ENCODE peak calls at places on chromosomes 5 and 9, in seven cellular contexts. F is aorta; N is CD8-positive, alpha-beta memory T cell; D is CD4-positive, CD25-positive, alpha-beta regulatory T cell; J is CD8-positive, alpha-beta T cell; O is right cardiac atrium; G is esophagus squamous epithelium. I is an unnamed sample. For H3K27me3, the result is how much of the 10 kb centered on the place peaks cover.

GRCh38 chr5:43315697-43316096 is 2.5 kb upstream of the HMGCS1 start:
- DNase-seq in J (no peak), G (no peak), D (no peak), N (no peak), F (no peak), O (no peak), I (no peak)

GRCh38 chr5:111299067-111299481 is 74.9 kb downstream of the CAMK4 start:
- DNase-seq in O (no peak), N (no peak), J (no peak), D (no peak), G (no peak), F (no peak), I (no peak)

GRCh38 chr5:81751836-81752643 is 1.1 kb upstream of the SSBP2 start:
- DNase-seq in G (peak), N (no peak), D (no peak), J (no peak), F (peak), O (peak), I (no peak)

GRCh38 chr5:15245913-15246312 is 254.1 kb upstream of the FBXL7 start:
- DNase-seq in N (no peak), D (no peak), F (no peak), G (no peak), O (no peak), J (no peak), I (no peak)

GRCh38 chr5:139985733-139986132 is 57.4 kb downstream of the NRG2 start:
- DNase-seq in F (no peak), O (no peak), G (no peak), N (no peak), D (no peak), J (no peak), I (no peak)

GRCh38 chr9:134891016-134891589 is 10.5 kb downstream of the FCN2 start:
- DNase-seq in O (no peak), G (no peak), N (no peak), J (no peak), D (no peak), F (peak), I (no peak)

GRCh38 chr5:157050050-157050449 is 8.9 kb downstream of the HAVCR1 start:
- DNase-seq in O (no peak), N (peak), D (peak), J (no peak), G (no peak), F (no peak), I (peak)

GRCh38 chr5:144187699-144188294 is 17.1 kb downstream of the KCTD16 start:
- DNase-seq in O (peak), F (no peak), G (peak), N (peak), D (peak), J (peak), I (peak)

GRCh38 chr5:107868994-107869393 is 198.3 kb upstream of the EFNA5 start:
- DNase-seq in O (no peak), N (no peak), F (no peak), D (no peak), G (no peak), J (no peak), I (no peak)

GRCh38 chr5:138179277-138179857 is 455 bp downstream of the KIF20A start:
- DNase-seq in D (no peak), F (no peak), G (no peak), J (no peak), O (no peak), N (no peak), I (no peak)

GRCh38 chr9:83466877-83467276 is 71.3 kb downstream of the FRMD3 start:
- DNase-seq in G (no peak), D (no peak), O (no peak), J (no peak), N (no peak), F (no peak), I (no peak)

GRCh38 chr5:64632251-64632650 is 58.1 kb upstream of the SHISAL2B start:
- DNase-seq in N (no peak), O (no peak), F (no peak), D (no peak), J (no peak), G (no peak), I (no peak)

GRCh38 chr5:142046191-142046590 is 33.4 kb upstream of the GNPDA1 start:
- DNase-seq in J (no peak), D (no peak), O (peak), N (no peak), G (no peak), F (no peak), I (no peak)

GRCh38 chr5:118921946-118922345 is 66.4 kb downstream of the DTWD2 start:
- DNase-seq in F (no peak), G (no peak), O (no peak), J (no peak), D (no peak), N (no peak), I (no peak)

GRCh38 chr5:68538886-68539420 is 323.4 kb downstream of the PIK3R1 start:
- DNase-seq in D (no peak), N (no peak), F (no peak), G (no peak), O (no peak), J (no peak), I (no peak)

GRCh38 chr5:99605904-99606303 is 677.1 kb upstream of the CHD1 start:
- DNase-seq in J (no peak), D (no peak), F (no peak), O (no peak), N (no peak), G (no peak), I (no peak)
- H3K27ac ChIP-seq in J (no peak), D (no peak), F (no peak), O (no peak), N (no peak), G (no peak), I (no peak)

GRCh38 chr5:73448451-73449136 is at the start of gene FOXD1:
- DNase-seq in J (no peak), F (peak), D (peak), G (peak), O (peak), N (peak), I (no peak)

GRCh38 chr5:73450672-73451217 is 2.2 kb upstream of the FOXD1 start:
- DNase-seq in J (no peak), N (no peak), D (no peak), O (no peak), G (no peak), F (no peak), I (no peak)

GRCh38 chr5:73451218-73452130 is 2.9 kb upstream of the FOXD1 start:
- DNase-seq in O (peak), N (peak), D (peak), G (no peak), F (peak), J (peak), I (peak)

GRCh38 chr5:73448072-73448432 is 525 bp downstream of the FOXD1 start:
- DNase-seq in N (no peak), F (peak), G (no peak), O (peak), D (no peak), J (no peak), I (no peak)

GRCh38 chr5:73450041-73450598 is 1.5 kb upstream of the FOXD1 start:
- DNase-seq in F (no peak), N (no peak), J (no peak), D (no peak), O (no peak), G (no peak), I (no peak)
- H3K27me3 ChIP-seq in F (under half), N (half or more), J (half or more), D (half or more), O (under half), G (half or more), I (half or more)

GRCh38 chr9:99623780-99624364 is 197.8 kb upstream of the NR4A3 start:
- DNase-seq in F (no peak), O (no peak), D (no peak), G (no peak), N (no peak), J (no peak), I (no peak)

GRCh38 chr9:99626424-99626823 is 195.3 kb upstream of the NR4A3 start:
- DNase-seq in J (no peak), O (no peak), D (no peak), G (no peak), F (no peak), N (no peak), I (no peak)

GRCh38 chr9:99621040-99621439 is 200.6 kb upstream of the NR4A3 start:
- DNase-seq in F (no peak), N (no peak), J (no peak), D (no peak), O (no peak), G (no peak), I (no peak)

GRCh38 chr9:99624499-99625233 is 197.0 kb upstream of the NR4A3 start:
- DNase-seq in O (no peak), N (no peak), J (no peak), F (no peak), D (no peak), G (no peak), I (no peak)

GRCh38 chr9:99622679-99623078 is 199.0 kb upstream of the NR4A3 start:
- DNase-seq in O (no peak), J (no peak), G (no peak), N (no peak), D (no peak), F (no peak), I (no peak)
- H3K27ac ChIP-seq in O (no peak), J (no peak), G (no peak), N (no peak), D (no peak), F (no peak), I (no peak)

GRCh38 chr9:89622933-89623861 is 18.4 kb downstream of the GADD45G start:
- DNase-seq in D (no peak), O (peak), N (no peak), F (no peak), J (no peak), G (no peak), I (no peak)

GRCh38 chr9:89619019-89619418 is 14.2 kb downstream of the GADD45G start:
- DNase-seq in O (no peak), G (no peak), J (no peak), F (no peak), N (no peak), D (no peak), I (no peak)

GRCh38 chr9:89621676-89622075 is 16.9 kb downstream of the GADD45G start:
- DNase-seq in D (no peak), G (no peak), J (no peak), F (no peak), N (no peak), O (peak), I (no peak)

GRCh38 chr9:89619739-89620138 is 14.9 kb downstream of the GADD45G start:
- DNase-seq in D (no peak), J (no peak), N (no peak), F (no peak), O (no peak), G (no peak), I (no peak)

DNA sequence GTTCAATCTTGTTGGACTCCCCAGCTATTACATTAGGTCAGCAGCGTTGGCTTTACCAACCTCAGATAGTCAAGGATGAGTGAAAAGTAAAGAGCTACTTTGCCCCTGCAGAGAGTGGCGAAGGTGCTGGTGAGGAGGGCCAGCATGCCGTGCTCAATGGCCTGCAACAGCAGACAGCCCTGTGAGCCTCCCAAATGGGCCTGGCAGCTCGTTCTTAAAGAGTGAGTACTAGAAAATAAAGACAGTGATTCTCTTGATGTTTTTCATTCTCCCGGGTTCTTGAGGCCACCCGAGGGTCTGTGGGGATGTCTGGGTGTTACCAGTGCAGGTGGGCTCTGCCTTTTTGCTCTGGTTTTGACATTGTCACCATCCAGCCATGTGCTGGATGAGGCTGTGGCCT is 16.2 kb downstream of the GADD45G start:
- DNase-seq in D (no peak), O (no peak), N (no peak), G (no peak), J (no peak), F (no peak), I (no peak)
- H3K27me3 ChIP-seq in D (under half), O (under half), N (under half), G (under half), J (under half), F (under half), I (under half)

DNA sequence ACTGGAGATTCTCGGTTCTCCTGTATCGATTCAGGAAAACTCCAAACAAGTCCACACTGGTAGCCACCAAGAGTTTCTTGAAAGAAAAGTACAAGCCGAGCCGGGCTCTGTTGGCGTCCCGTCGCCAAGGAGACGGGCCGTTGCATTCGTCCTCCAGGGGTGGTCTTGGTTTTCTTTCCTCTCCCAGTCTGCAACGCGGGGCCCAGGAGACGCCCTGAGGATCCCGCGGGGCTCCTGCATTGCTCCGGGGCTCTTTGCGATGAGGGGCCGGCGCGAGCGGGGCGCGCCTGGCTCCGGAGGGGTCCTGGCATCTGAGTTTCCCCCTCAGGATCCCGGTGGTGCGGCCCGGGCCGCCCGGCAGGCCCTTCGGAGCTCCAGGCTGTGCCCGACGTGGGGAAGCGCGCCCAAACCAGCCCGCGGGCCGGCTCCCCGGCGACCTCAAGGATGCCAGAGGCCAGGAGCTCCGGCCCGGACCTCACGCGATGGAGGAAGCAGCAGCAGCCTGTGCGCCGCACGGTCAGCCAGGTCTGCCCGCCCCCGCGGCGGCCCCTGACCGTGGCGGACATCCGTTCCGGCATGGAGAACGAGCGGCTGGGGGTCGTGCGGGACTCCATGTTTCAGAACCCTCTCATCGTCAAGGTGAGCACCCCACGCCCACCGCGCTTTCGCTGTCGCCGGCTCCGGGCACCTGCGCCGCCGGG is at the start of gene CFAP77:
- DNase-seq in J (peak), D (peak), G (no peak), O (peak), N (peak), F (peak), I (peak)
- H3K27ac ChIP-seq in J (no peak), D (no peak), G (no peak), O (peak), N (no peak), F (no peak), I (no peak)